ENCODE peak calls at places on chromosomes 16 and 17, in four cellular contexts. One of them, this sample, is unnamed.

GRCh38 chr16:89720520-89720858 is 209 bp downstream of the VPS9D1 start:
- DNase-seq in H1: no peak
- DNase-seq in HepG2: peak
- DNase-seq in K562: no peak
- DNase-seq in this sample: no peak

GRCh38 chr17:35748323-35748960 is 4.6 kb downstream of the GAS2L2 start:
- DNase-seq in H1: no peak
- DNase-seq in HepG2: no peak
- DNase-seq in K562: no peak
- DNase-seq in this sample: no peak

GRCh38 chr16:31269541-31269940 is 9.8 kb downstream of the ITGAM start:
- DNase-seq in H1: no peak
- DNase-seq in HepG2: no peak
- DNase-seq in K562: no peak
- DNase-seq in this sample: no peak

GRCh38 chr17:77733576-77734296 is 224.8 kb upstream of the TNRC6C start:
- DNase-seq in H1: no peak
- DNase-seq in HepG2: no peak
- DNase-seq in K562: no peak
- DNase-seq in this sample: no peak

GRCh38 chr17:57517519-57518342 is 227.4 kb downstream of the CCDC182 start:
- DNase-seq in H1: no peak
- DNase-seq in HepG2: peak
- DNase-seq in K562: no peak
- DNase-seq in this sample: no peak

GRCh38 chr17:43902190-43902589 is 5.1 kb downstream of the MPP2 start:
- DNase-seq in H1: no peak
- DNase-seq in HepG2: no peak
- DNase-seq in K562: no peak
- DNase-seq in this sample: no peak

GRCh38 chr17:77786740-77787505 is 171.6 kb upstream of the TNRC6C start:
- DNase-seq in H1: peak
- DNase-seq in HepG2: no peak
- DNase-seq in K562: no peak
- DNase-seq in this sample: no peak

GRCh38 chr16:48960830-48961229 is 320.8 kb downstream of the CBLN1 start:
- DNase-seq in H1: no peak
- DNase-seq in HepG2: no peak
- DNase-seq in K562: no peak
- DNase-seq in this sample: no peak

GRCh38 chr17:40309938-40310510 is 1.0 kb downstream of the RARA start:
- DNase-seq in H1: no peak
- DNase-seq in HepG2: no peak
- DNase-seq in K562: no peak
- DNase-seq in this sample: no peak

GRCh38 chr17:65228734-65229390 is 91.7 kb downstream of the RGS9 start:
- DNase-seq in H1: no peak
- DNase-seq in HepG2: no peak
- DNase-seq in K562: peak
- DNase-seq in this sample: peak

GRCh38 chr16:74034862-74035261 is 261.8 kb upstream of the PSMD7 start:
- DNase-seq in H1: no peak
- DNase-seq in HepG2: peak
- DNase-seq in K562: peak
- DNase-seq in this sample: peak

GRCh38 chr16:890217-890616 is 80.6 kb downstream of the LMF1 start:
- DNase-seq in H1: no peak
- DNase-seq in HepG2: no peak
- DNase-seq in K562: peak
- DNase-seq in this sample: no peak

GRCh38 chr17:72338847-72339790 is 218.3 kb downstream of the SOX9 start:
- DNase-seq in H1: no peak
- DNase-seq in HepG2: peak
- DNase-seq in K562: no peak
- DNase-seq in this sample: peak

GRCh38 chr16:15034266-15035162 is 21.4 kb downstream of the NTAN1 start:
- DNase-seq in H1: no peak
- DNase-seq in HepG2: no peak
- DNase-seq in K562: no peak
- DNase-seq in this sample: no peak

GRCh38 chr17:32835291-32835761 is 41.6 kb downstream of the MYO1D start:
- DNase-seq in H1: no peak
- DNase-seq in HepG2: no peak
- DNase-seq in K562: no peak
- DNase-seq in this sample: no peak

GRCh38 chr17:58386708-58387107 is 30.6 kb downstream of the RNF43 start:
- DNase-seq in H1: no peak
- DNase-seq in HepG2: no peak
- DNase-seq in K562: no peak
- DNase-seq in this sample: no peak

GRCh38 chr16:88468289-88469129 is 15.4 kb downstream of the ZFPM1 start:
- DNase-seq in H1: peak
- DNase-seq in HepG2: peak
- DNase-seq in K562: peak
- DNase-seq in this sample: peak

GRCh38 chr17:3539881-3540540 is 17.6 kb downstream of the TRPV3 start:
- DNase-seq in H1: no peak
- DNase-seq in HepG2: no peak
- DNase-seq in K562: peak
- DNase-seq in this sample: no peak

DNA sequence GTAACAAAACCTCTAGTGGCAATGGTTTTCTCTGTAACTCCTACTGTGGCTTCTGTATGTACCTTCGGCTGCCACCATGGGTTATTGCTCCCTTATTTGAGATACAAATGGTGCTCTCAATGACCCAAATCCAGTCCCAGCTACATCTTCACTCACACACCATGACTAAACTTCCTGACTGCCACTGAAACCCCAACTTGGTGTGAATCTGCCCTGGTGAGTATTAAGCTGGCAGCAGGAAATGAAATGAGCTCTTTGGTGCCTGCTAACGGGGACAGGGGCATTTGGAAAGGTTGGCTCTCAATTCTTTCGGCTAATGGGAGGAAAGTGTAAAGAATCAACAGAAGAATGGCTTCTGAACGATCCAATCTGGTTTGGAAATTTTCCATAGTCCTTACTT is 7.5 kb upstream of the SLC35B1 start:
- DNase-seq in H1: no peak
- DNase-seq in HepG2: no peak
- DNase-seq in K562: no peak
- DNase-seq in this sample: no peak
- TF ChIP-seq FOSL1 in H1: no peak
- TF ChIP-seq FOSL1 in HepG2: no peak
- TF ChIP-seq FOSL1 in K562: no peak
- TF ChIP-seq FOSL1 in this sample: no peak

GRCh38 chr16:85555549-85556455 is 57.3 kb upstream of the GSE1 start:
- DNase-seq in H1: no peak
- DNase-seq in HepG2: peak
- DNase-seq in K562: no peak
- DNase-seq in this sample: no peak
- TF ChIP-seq EZH2 in H1: no peak
- TF ChIP-seq EZH2 in HepG2: no peak
- TF ChIP-seq EZH2 in K562: no peak
- TF ChIP-seq EZH2 in this sample: no peak

GRCh38 chr16:66653581-66654350 is 42.8 kb downstream of the CMTM4 start:
- DNase-seq in H1: no peak
- DNase-seq in HepG2: no peak
- DNase-seq in K562: no peak
- DNase-seq in this sample: no peak

GRCh38 chr16:66658143-66658859 is 38.2 kb downstream of the CMTM4 start:
- DNase-seq in H1: no peak
- DNase-seq in HepG2: no peak
- DNase-seq in K562: no peak
- DNase-seq in this sample: no peak

GRCh38 chr16:66658860-66659190 is 37.7 kb downstream of the CMTM4 start:
- DNase-seq in H1: no peak
- DNase-seq in HepG2: no peak
- DNase-seq in K562: no peak
- DNase-seq in this sample: no peak

GRCh38 chr16:66652661-66653060 is 43.9 kb downstream of the CMTM4 start:
- DNase-seq in H1: no peak
- DNase-seq in HepG2: no peak
- DNase-seq in K562: no peak
- DNase-seq in this sample: no peak

DNA sequence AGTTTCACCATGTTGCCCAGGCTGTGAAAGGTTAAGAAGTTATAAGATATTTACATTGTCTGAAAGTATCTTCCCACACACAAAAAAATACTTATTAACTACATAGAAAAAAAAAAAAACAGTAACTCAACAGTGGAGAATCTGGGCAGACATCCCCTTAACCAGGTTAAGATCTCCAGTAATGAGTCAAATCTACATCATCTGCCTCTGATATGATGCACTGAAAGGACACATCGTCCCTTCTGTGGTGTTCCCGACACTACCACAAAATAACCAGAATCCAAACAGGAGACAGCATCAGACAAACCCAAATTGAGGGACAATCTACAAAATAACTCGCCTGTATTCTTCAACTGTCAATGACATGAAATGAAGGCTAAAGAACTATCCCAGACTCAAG is 40.0 kb downstream of the CMTM4 start:
- DNase-seq in H1: no peak
- DNase-seq in HepG2: no peak
- DNase-seq in K562: no peak
- DNase-seq in this sample: no peak
- TF ChIP-seq FOSL1 in H1: no peak
- TF ChIP-seq FOSL1 in HepG2: no peak
- TF ChIP-seq FOSL1 in K562: no peak
- TF ChIP-seq FOSL1 in this sample: no peak

DNA sequence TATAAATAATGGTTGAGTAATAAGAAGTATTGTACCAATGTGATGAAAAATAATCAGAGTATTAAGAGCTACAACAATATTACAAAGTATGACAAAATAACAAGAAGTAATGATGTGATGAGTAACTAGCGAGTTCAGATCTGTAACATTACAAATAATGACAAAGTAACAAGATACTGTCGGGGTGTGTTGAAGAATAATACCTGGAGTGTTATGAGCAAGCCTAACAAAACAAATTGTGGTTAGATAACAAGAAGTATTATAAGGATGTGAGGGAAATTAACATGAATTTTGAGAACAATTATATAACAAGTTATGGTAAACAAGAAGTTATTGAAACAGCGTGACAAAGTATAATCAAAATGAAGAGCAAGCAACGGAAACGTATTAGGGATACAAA is 1.3 kb downstream of the TBX4 start:
- DNase-seq in H1: no peak
- DNase-seq in HepG2: no peak
- DNase-seq in K562: no peak
- DNase-seq in this sample: no peak
- TF ChIP-seq EZH2 in H1: no peak
- TF ChIP-seq EZH2 in HepG2: no peak
- TF ChIP-seq EZH2 in K562: no peak
- TF ChIP-seq EZH2 in this sample: no peak

GRCh38 chr16:2323701-2324100 is 16.8 kb downstream of the ABCA3 start:
- DNase-seq in H1: no peak
- DNase-seq in HepG2: no peak
- DNase-seq in K562: no peak
- DNase-seq in this sample: no peak
- TF ChIP-seq FOSL1 in H1: no peak
- TF ChIP-seq FOSL1 in HepG2: no peak
- TF ChIP-seq FOSL1 in K562: no peak
- TF ChIP-seq FOSL1 in this sample: no peak

GRCh38 chr17:31487063-31487647 is 95.7 kb downstream of the RAB11FIP4 start:
- DNase-seq in H1: no peak
- DNase-seq in HepG2: peak
- DNase-seq in K562: no peak
- DNase-seq in this sample: no peak
- TF ChIP-seq EZH2 in H1: no peak
- TF ChIP-seq EZH2 in HepG2: no peak
- TF ChIP-seq EZH2 in K562: no peak
- TF ChIP-seq EZH2 in this sample: no peak

This sample was measured in HCT116.